ENCODE peak calls at places on chromosomes 5 and 9, in four cellular contexts. E, L, H and G are unnamed samples.

GRCh38 chr9:135608294-135608998 is 30.9 kb downstream of the GLT6D1 start:
- DNase-seq in E (no peak), L (no peak), H (no peak), G (no peak)

GRCh38 chr5:124126504-124127240 is 614.7 kb downstream of the CSNK1G3 start:
- DNase-seq in E (no peak), L (no peak), H (no peak), G (no peak)

GRCh38 chr9:94675008-94675841 is 35.9 kb upstream of the FBP1 start:
- DNase-seq in E (no peak), L (no peak), H (no peak), G (no peak)

GRCh38 chr9:79257215-79257614 is 314.6 kb upstream of the TLE4 start:
- DNase-seq in E (no peak), L (peak; percentile 9), H (no peak), G (no peak)

GRCh38 chr9:131227112-131228058 is 48.9 kb downstream of the FAM78A start:
- DNase-seq in E (no peak), L (no peak), H (no peak), G (no peak)

GRCh38 chr9:135671591-135672041 is 8.5 kb downstream of the LCN9 start:
- DNase-seq in E (no peak), L (no peak), H (no peak), G (no peak)

GRCh38 chr9:98442541-98442940 is 187.1 kb upstream of the TBC1D2 start:
- DNase-seq in E (no peak), L (no peak), H (no peak), G (no peak)

GRCh38 chr9:97993000-97993399 is 9.9 kb downstream of the ANP32B start:
- DNase-seq in E (no peak), L (no peak), H (no peak), G (no peak)

GRCh38 chr5:1488882-1489680 is 34.7 kb downstream of the LPCAT1 start:
- DNase-seq in E (peak; percentile 56), L (peak; percentile 93), H (peak; percentile 78), G (peak; percentile 62)

GRCh38 chr5:179343902-179344300 is 1.4 kb downstream of the ADAMTS2 start:
- DNase-seq in E (no peak), L (peak; percentile 85), H (peak; percentile 57), G (no peak)